ENCODE peak calls at places on chromosomes 13 and 19, in five cellular contexts. One of them, this sample, is unnamed.

GRCh38 chr19:53424968-53425597 is 6.7 kb upstream of the ZNF761 start:
- DNase-seq in transverse colon: peak; percentile 71
- DNase-seq in lower lobe of right lung: peak; percentile 80
- DNase-seq in neural progenitor cell: peak; percentile 86
- DNase-seq in left ventricle myocardium inferior: peak; percentile 70
- DNase-seq in this sample: peak; percentile 35

GRCh38 chr19:47813304-47813994 is 8.3 kb upstream of the CRX start:
- DNase-seq in transverse colon: peak; percentile 81
- DNase-seq in lower lobe of right lung: peak; percentile 79
- DNase-seq in neural progenitor cell: peak; percentile 95
- DNase-seq in left ventricle myocardium inferior: peak; percentile 65
- DNase-seq in this sample: peak; percentile 32

GRCh38 chr13:25046985-25047660 is 48.8 kb upstream of the PABPC3 start:
- DNase-seq in transverse colon: no peak
- DNase-seq in lower lobe of right lung: no peak
- DNase-seq in neural progenitor cell: peak; percentile 83
- DNase-seq in left ventricle myocardium inferior: no peak
- DNase-seq in this sample: peak; percentile 26

GRCh38 chr13:39767791-39768564 is 112.5 kb downstream of the COG6 start:
- DNase-seq in transverse colon: peak; percentile 59
- DNase-seq in lower lobe of right lung: no peak
- DNase-seq in neural progenitor cell: peak; percentile 42
- DNase-seq in left ventricle myocardium inferior: no peak
- DNase-seq in this sample: no peak

GRCh38 chr13:44302948-44303575 is 70.6 kb upstream of the SERP2 start:
- DNase-seq in transverse colon: no peak
- DNase-seq in lower lobe of right lung: no peak
- DNase-seq in neural progenitor cell: no peak
- DNase-seq in left ventricle myocardium inferior: no peak
- DNase-seq in this sample: no peak

GRCh38 chr19:1217366-1217765 is 11.8 kb downstream of the STK11 start:
- DNase-seq in transverse colon: no peak
- DNase-seq in lower lobe of right lung: no peak
- DNase-seq in neural progenitor cell: no peak
- DNase-seq in left ventricle myocardium inferior: no peak
- DNase-seq in this sample: no peak

GRCh38 chr13:44810067-44810840 is 179.0 kb downstream of the NUFIP1 start:
- DNase-seq in transverse colon: peak; percentile 46
- DNase-seq in lower lobe of right lung: no peak
- DNase-seq in neural progenitor cell: no peak
- DNase-seq in left ventricle myocardium inferior: no peak
- DNase-seq in this sample: no peak

GRCh38 chr13:21139374-21139773 is 37.0 kb downstream of the SKA3 start:
- DNase-seq in transverse colon: peak; percentile 18
- DNase-seq in lower lobe of right lung: no peak
- DNase-seq in neural progenitor cell: no peak
- DNase-seq in left ventricle myocardium inferior: no peak
- DNase-seq in this sample: no peak

GRCh38 chr13:36377822-36378480 is 31.8 kb upstream of the SPART start:
- DNase-seq in transverse colon: no peak
- DNase-seq in lower lobe of right lung: no peak
- DNase-seq in neural progenitor cell: no peak
- DNase-seq in left ventricle myocardium inferior: no peak
- DNase-seq in this sample: no peak

GRCh38 chr13:46332772-46333171 is 54.3 kb downstream of the RUBCNL start:
- DNase-seq in transverse colon: no peak
- DNase-seq in lower lobe of right lung: no peak
- DNase-seq in neural progenitor cell: no peak
- DNase-seq in left ventricle myocardium inferior: no peak
- DNase-seq in this sample: no peak

GRCh38 chr19:14369399-14370168 is 11.7 kb upstream of the ADGRE5 start:
- DNase-seq in transverse colon: peak; percentile 50
- DNase-seq in lower lobe of right lung: no peak
- DNase-seq in neural progenitor cell: no peak
- DNase-seq in left ventricle myocardium inferior: no peak
- DNase-seq in this sample: no peak

GRCh38 chr13:39259371-39259770 is 221.1 kb downstream of the NHLRC3 start:
- DNase-seq in transverse colon: no peak
- DNase-seq in lower lobe of right lung: no peak
- DNase-seq in neural progenitor cell: no peak
- DNase-seq in left ventricle myocardium inferior: no peak
- DNase-seq in this sample: no peak

GRCh38 chr19:42010245-42011126 is 16.5 kb upstream of the ATP1A3 start:
- DNase-seq in transverse colon: no peak
- DNase-seq in lower lobe of right lung: no peak
- DNase-seq in neural progenitor cell: no peak
- DNase-seq in left ventricle myocardium inferior: no peak
- DNase-seq in this sample: no peak

GRCh38 chr19:39407644-39408391 is 1.2 kb downstream of the ZFP36 start:
- DNase-seq in transverse colon: peak; percentile 82
- DNase-seq in lower lobe of right lung: peak; percentile 83
- DNase-seq in neural progenitor cell: peak; percentile 13
- DNase-seq in left ventricle myocardium inferior: peak; percentile 56
- DNase-seq in this sample: peak; percentile 65

GRCh38 chr19:6100284-6100915 is 9.9 kb downstream of the RFX2 start:
- DNase-seq in transverse colon: no peak
- DNase-seq in lower lobe of right lung: peak; percentile 68
- DNase-seq in neural progenitor cell: no peak
- DNase-seq in left ventricle myocardium inferior: no peak
- DNase-seq in this sample: no peak

GRCh38 chr13:29853131-29853530 is 2.7 kb upstream of the UBL3 start:
- DNase-seq in transverse colon: no peak
- DNase-seq in lower lobe of right lung: no peak
- DNase-seq in neural progenitor cell: no peak
- DNase-seq in left ventricle myocardium inferior: no peak
- DNase-seq in this sample: no peak

GRCh38 chr19:53290758-53291549 is 23.4 kb upstream of the VN1R4 start:
- DNase-seq in transverse colon: no peak
- DNase-seq in lower lobe of right lung: no peak
- DNase-seq in neural progenitor cell: no peak
- DNase-seq in left ventricle myocardium inferior: no peak
- DNase-seq in this sample: no peak

GRCh38 chr19:13846533-13847032 is 30.4 kb upstream of the NANOS3 start:
- DNase-seq in transverse colon: peak; percentile 93
- DNase-seq in lower lobe of right lung: peak; percentile 96
- DNase-seq in neural progenitor cell: peak; percentile 64
- DNase-seq in left ventricle myocardium inferior: peak; percentile 86
- DNase-seq in this sample: peak; percentile 89

GRCh38 chr19:484494-484893 is 11.8 kb upstream of the MADCAM1 start:
- DNase-seq in transverse colon: no peak
- DNase-seq in lower lobe of right lung: no peak
- DNase-seq in neural progenitor cell: no peak
- DNase-seq in left ventricle myocardium inferior: no peak
- DNase-seq in this sample: no peak

GRCh38 chr13:112624040-112624439 is 36.1 kb upstream of the TUBGCP3 start:
- DNase-seq in transverse colon: no peak
- DNase-seq in lower lobe of right lung: no peak
- DNase-seq in neural progenitor cell: no peak
- DNase-seq in left ventricle myocardium inferior: no peak
- DNase-seq in this sample: no peak

GRCh38 chr13:67100723-67101122 is 129.4 kb downstream of the PCDH9 start:
- DNase-seq in transverse colon: no peak
- DNase-seq in lower lobe of right lung: no peak
- DNase-seq in neural progenitor cell: no peak
- DNase-seq in left ventricle myocardium inferior: no peak
- DNase-seq in this sample: no peak

GRCh38 chr13:108629353-108629752 is at the start of gene MYO16:
- DNase-seq in transverse colon: no peak
- DNase-seq in lower lobe of right lung: no peak
- DNase-seq in neural progenitor cell: peak; percentile 80
- DNase-seq in left ventricle myocardium inferior: no peak
- DNase-seq in this sample: no peak

GRCh38 chr19:41937525-41937924 is 9.3 kb upstream of the ERFL start:
- DNase-seq in transverse colon: no peak
- DNase-seq in lower lobe of right lung: no peak
- DNase-seq in neural progenitor cell: no peak
- DNase-seq in left ventricle myocardium inferior: no peak
- DNase-seq in this sample: no peak

GRCh38 chr13:109584844-109585361 is 201.5 kb downstream of the IRS2 start:
- DNase-seq in transverse colon: no peak
- DNase-seq in lower lobe of right lung: no peak
- DNase-seq in neural progenitor cell: peak; percentile 11
- DNase-seq in left ventricle myocardium inferior: no peak
- DNase-seq in this sample: no peak

GRCh38 chr13:27493981-27494380 is 43.6 kb upstream of the MTIF3 start:
- DNase-seq in transverse colon: no peak
- DNase-seq in lower lobe of right lung: no peak
- DNase-seq in neural progenitor cell: no peak
- DNase-seq in left ventricle myocardium inferior: no peak
- DNase-seq in this sample: no peak

GRCh38 chr13:40191186-40191980 is 475.1 kb downstream of the FOXO1 start:
- DNase-seq in transverse colon: no peak
- DNase-seq in lower lobe of right lung: no peak
- DNase-seq in neural progenitor cell: no peak
- DNase-seq in left ventricle myocardium inferior: no peak
- DNase-seq in this sample: no peak

GRCh38 chr19:30719991-30720329 is 347.8 kb downstream of the ZNF536 start:
- DNase-seq in transverse colon: no peak
- DNase-seq in lower lobe of right lung: no peak
- DNase-seq in neural progenitor cell: no peak
- DNase-seq in left ventricle myocardium inferior: no peak
- DNase-seq in this sample: peak; percentile 29

GRCh38 chr19:6739884-6740588 is 556 bp downstream of the TRIP10 start:
- DNase-seq in transverse colon: peak; percentile 54
- DNase-seq in lower lobe of right lung: peak; percentile 69
- DNase-seq in neural progenitor cell: peak; percentile 74
- DNase-seq in left ventricle myocardium inferior: peak; percentile 57
- DNase-seq in this sample: peak; percentile 23

GRCh38 chr13:29125145-29125933 is 305.2 kb downstream of the MTUS2 start:
- DNase-seq in transverse colon: no peak
- DNase-seq in lower lobe of right lung: no peak
- DNase-seq in neural progenitor cell: no peak
- DNase-seq in left ventricle myocardium inferior: no peak
- DNase-seq in this sample: no peak

GRCh38 chr13:60267498-60268202 is 103.9 kb upstream of the DIAPH3 start:
- DNase-seq in transverse colon: peak; percentile 13
- DNase-seq in lower lobe of right lung: no peak
- DNase-seq in neural progenitor cell: peak; percentile 40
- DNase-seq in left ventricle myocardium inferior: no peak
- DNase-seq in this sample: no peak

GRCh38 chr19:55225415-55225958 is 3.1 kb downstream of the TMEM86B start:
- DNase-seq in transverse colon: no peak
- DNase-seq in lower lobe of right lung: no peak
- DNase-seq in neural progenitor cell: no peak
- DNase-seq in left ventricle myocardium inferior: no peak
- DNase-seq in this sample: no peak
- H3K4me1 ChIP-seq in transverse colon: peaks cover 6% of the 10 kb centered on the region
- H3K4me1 ChIP-seq in lower lobe of right lung: no peaks in the 10 kb centered on the region
- H3K4me1 ChIP-seq in neural progenitor cell: no peaks in the 10 kb centered on the region
- H3K4me1 ChIP-seq in left ventricle myocardium inferior: peaks cover 24% of the 10 kb centered on the region
- H3K4me1 ChIP-seq in this sample: no peaks in the 10 kb centered on the region

GRCh38 chr13:98530236-98530635 is 46.7 kb downstream of the STK24 start:
- DNase-seq in transverse colon: no peak
- DNase-seq in lower lobe of right lung: no peak
- DNase-seq in neural progenitor cell: no peak
- DNase-seq in left ventricle myocardium inferior: no peak
- DNase-seq in this sample: no peak
- H3K4me1 ChIP-seq in transverse colon: peaks cover 40% of the 10 kb centered on the region
- H3K4me1 ChIP-seq in lower lobe of right lung: peaks cover 36% of the 10 kb centered on the region
- H3K4me1 ChIP-seq in neural progenitor cell: peaks cover 21% of the 10 kb centered on the region
- H3K4me1 ChIP-seq in left ventricle myocardium inferior: peaks cover 88% of the 10 kb centered on the region
- H3K4me1 ChIP-seq in this sample: peaks cover 7% of the 10 kb centered on the region

GRCh38 chr19:4108767-4109625 is 14.9 kb downstream of the MAP2K2 start:
- DNase-seq in transverse colon: peak; percentile 45
- DNase-seq in lower lobe of right lung: peak; percentile 59
- DNase-seq in neural progenitor cell: no peak
- DNase-seq in left ventricle myocardium inferior: no peak
- DNase-seq in this sample: no peak
- H3K4me1 ChIP-seq in transverse colon: peaks cover 4% of the 10 kb centered on the region
- H3K4me1 ChIP-seq in lower lobe of right lung: peaks cover 6% of the 10 kb centered on the region
- H3K4me1 ChIP-seq in neural progenitor cell: no peaks in the 10 kb centered on the region
- H3K4me1 ChIP-seq in left ventricle myocardium inferior: peaks cover 23% of the 10 kb centered on the region
- H3K4me1 ChIP-seq in this sample: peaks cover 19% of the 10 kb centered on the region

DNA sequence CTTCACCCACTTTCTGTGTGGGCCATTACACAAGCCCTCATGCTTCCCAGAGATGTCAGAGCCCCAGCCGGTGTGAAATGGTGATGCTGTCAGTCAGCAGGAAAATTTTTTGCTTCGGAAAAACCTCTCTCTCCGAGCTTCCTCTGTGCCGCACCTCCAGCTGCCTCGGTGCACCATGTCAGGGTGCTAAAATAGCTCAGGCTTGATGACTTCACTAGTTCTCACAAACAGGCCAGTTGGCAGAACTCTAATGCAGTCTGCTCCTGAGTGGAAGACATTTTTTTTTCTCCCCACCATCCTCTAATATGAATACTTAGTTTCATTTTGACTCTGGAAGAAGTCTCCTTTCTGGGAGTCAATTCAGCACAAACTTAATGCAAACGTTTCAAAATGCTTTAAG is 71.3 kb downstream of the KLF12 start:
- DNase-seq in transverse colon: peak; percentile 23
- DNase-seq in lower lobe of right lung: no peak
- DNase-seq in neural progenitor cell: no peak
- DNase-seq in left ventricle myocardium inferior: peak; percentile 66
- DNase-seq in this sample: no peak
- H3K4me1 ChIP-seq in transverse colon: peaks cover 30% of the 10 kb centered on the region
- H3K4me1 ChIP-seq in lower lobe of right lung: peaks cover 20% of the 10 kb centered on the region
- H3K4me1 ChIP-seq in neural progenitor cell: no peaks in the 10 kb centered on the region
- H3K4me1 ChIP-seq in left ventricle myocardium inferior: peaks cover 79% of the 10 kb centered on the region
- H3K4me1 ChIP-seq in this sample: peaks cover 7% of the 10 kb centered on the region

GRCh38 chr19:3979289-3979673 is 6.0 kb downstream of the EEF2 start:
- DNase-seq in transverse colon: no peak
- DNase-seq in lower lobe of right lung: no peak
- DNase-seq in neural progenitor cell: no peak
- DNase-seq in left ventricle myocardium inferior: no peak
- DNase-seq in this sample: no peak
- H3K4me1 ChIP-seq in transverse colon: peaks cover 17% of the 10 kb centered on the region
- H3K4me1 ChIP-seq in lower lobe of right lung: peaks cover 21% of the 10 kb centered on the region
- H3K4me1 ChIP-seq in neural progenitor cell: peaks cover 10% of the 10 kb centered on the region
- H3K4me1 ChIP-seq in left ventricle myocardium inferior: peaks cover 38% of the 10 kb centered on the region
- H3K4me1 ChIP-seq in this sample: peaks cover 39% of the 10 kb centered on the region

GRCh38 chr19:2974342-2974932 is 2.9 kb upstream of the TLE6 start:
- DNase-seq in transverse colon: no peak
- DNase-seq in lower lobe of right lung: peak; percentile 64
- DNase-seq in neural progenitor cell: peak; percentile 36
- DNase-seq in left ventricle myocardium inferior: peak; percentile 50
- DNase-seq in this sample: no peak
- H3K4me1 ChIP-seq in transverse colon: peaks cover 43% of the 10 kb centered on the region
- H3K4me1 ChIP-seq in lower lobe of right lung: peaks cover 83% of the 10 kb centered on the region
- H3K4me1 ChIP-seq in neural progenitor cell: peaks cover 11% of the 10 kb centered on the region
- H3K4me1 ChIP-seq in left ventricle myocardium inferior: peaks cover 87% of the 10 kb centered on the region
- H3K4me1 ChIP-seq in this sample: peaks cover 11% of the 10 kb centered on the region

DNA sequence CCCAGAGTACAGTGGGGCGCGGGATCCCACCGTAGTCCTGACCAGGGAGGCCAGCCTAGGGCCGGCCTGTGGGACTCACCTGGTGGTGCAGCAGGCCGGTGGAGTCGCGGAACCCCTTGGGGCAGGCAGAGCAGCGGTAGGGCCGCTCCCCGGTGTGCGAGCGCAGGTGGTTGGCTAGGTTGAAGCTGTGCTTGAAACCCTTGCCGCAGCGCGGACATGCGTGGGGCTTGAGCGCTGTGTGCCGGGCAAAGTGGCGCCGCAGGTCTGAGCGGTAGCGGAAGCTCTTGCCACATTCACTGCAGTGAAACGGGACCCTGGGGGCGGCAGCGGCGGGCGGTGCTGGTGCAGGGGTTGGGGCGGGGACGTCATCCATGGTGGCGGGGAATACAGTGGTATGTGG is 1.8 kb downstream of the FIZ1 start:
- DNase-seq in transverse colon: no peak
- DNase-seq in lower lobe of right lung: peak; percentile 54
- DNase-seq in neural progenitor cell: no peak
- DNase-seq in left ventricle myocardium inferior: no peak
- DNase-seq in this sample: no peak
- H3K4me1 ChIP-seq in transverse colon: peaks cover 9% of the 10 kb centered on the region
- H3K4me1 ChIP-seq in lower lobe of right lung: peaks cover 17% of the 10 kb centered on the region
- H3K4me1 ChIP-seq in neural progenitor cell: peaks cover 6% of the 10 kb centered on the region
- H3K4me1 ChIP-seq in left ventricle myocardium inferior: peaks cover 26% of the 10 kb centered on the region
- H3K4me1 ChIP-seq in this sample: peaks cover 10% of the 10 kb centered on the region

This sample was measured in mammary epithelial cell.